ENCODE peak calls at places on chromosomes 16 and 17, in six cellular contexts. P is activated B cell treated with CpG ODN at 0.5 μM for 24 hours, C is esophagus squamous epithelium, B is HL-60, O is lower leg skin, T is BE2C. A is an unnamed sample.

GRCh38 chr17:3740611-3741073 is 16.9 kb downstream of the HASPIN start:
- DNase-seq in O (no peak), C (no peak), T (no peak), P (no peak), B (peak), A (no peak)

GRCh38 chr16:56357765-56358322 is 67.5 kb downstream of the AMFR start:
- DNase-seq in P (peak), B (peak), C (no peak), O (peak), T (peak), A (no peak)

GRCh38 chr17:68378202-68379149 is 78.8 kb downstream of the WIPI1 start:
- DNase-seq in O (peak), B (peak), C (peak), P (no peak), T (no peak), A (no peak)

GRCh38 chr17:11238710-11239109 is 2.3 kb upstream of the SHISA6 start:
- DNase-seq in P (no peak), B (no peak), T (no peak), C (no peak), O (no peak), A (no peak)

GRCh38 chr17:80644588-80644987 is 100.0 kb downstream of the RPTOR start:
- DNase-seq in T (no peak), C (no peak), B (no peak), O (no peak), P (no peak), A (no peak)

GRCh38 chr17:5741810-5742209 is 157.5 kb upstream of the NLRP1 start:
- DNase-seq in T (no peak), O (peak), P (no peak), C (no peak), B (no peak), A (no peak)

GRCh38 chr16:75265911-75266701 is 14.7 kb upstream of the BCAR1 start:
- DNase-seq in O (peak), B (no peak), T (peak), C (no peak), P (peak), A (no peak)

GRCh38 chr16:85757341-85757822 is 6.5 kb upstream of the C16orf74 start:
- DNase-seq in C (no peak), B (no peak), O (no peak), T (no peak), P (no peak), A (no peak)

GRCh38 chr17:68184141-68184571 is 63.7 kb upstream of the AMZ2 start:
- DNase-seq in C (no peak), T (no peak), B (no peak), P (no peak), O (peak), A (no peak)

GRCh38 chr17:73901661-73902415 is 257.6 kb upstream of the SDK2 start:
- DNase-seq in T (peak), O (peak), P (no peak), C (no peak), B (peak), A (peak)

GRCh38 chr16:629289-630023 is 1.3 kb upstream of the WFIKKN1 start:
- DNase-seq in C (no peak), O (no peak), P (no peak), T (peak), B (no peak), A (no peak)

GRCh38 chr17:62778990-62779681 is 29.0 kb downstream of the MARCHF10 start:
- DNase-seq in B (no peak), O (peak), C (no peak), P (no peak), T (peak), A (no peak)

GRCh38 chr16:19660432-19660831 is 57.6 kb downstream of the KNOP1 start:
- DNase-seq in P (no peak), B (no peak), C (no peak), O (no peak), T (no peak), A (no peak)

GRCh38 chr16:74842413-74842812 is 67.8 kb upstream of the FA2H start:
- DNase-seq in B (no peak), T (peak), C (no peak), O (peak), P (no peak), A (no peak)

GRCh38 chr17:54948380-54948779 is 20.1 kb downstream of the COX11 start:
- DNase-seq in O (no peak), B (no peak), T (no peak), P (no peak), C (no peak), A (no peak)

GRCh38 chr17:14469971-14470370 is 169.1 kb downstream of the HS3ST3B1 start:
- DNase-seq in C (no peak), O (no peak), B (no peak), T (no peak), P (no peak), A (no peak)

GRCh38 chr17:78905111-78905510 is 2.1 kb upstream of the CEP295NL start:
- DNase-seq in T (no peak), P (no peak), B (no peak), O (no peak), C (no peak), A (no peak)

GRCh38 chr17:4310349-4311060 is 46.7 kb upstream of the ANKFY1 start:
- DNase-seq in O (no peak), T (no peak), B (no peak), P (no peak), C (no peak), A (no peak)

GRCh38 chr17:63774141-63774981 is at the start of gene DDX42:
- DNase-seq in P (no peak), C (peak), B (no peak), O (peak), T (peak), A (no peak)

GRCh38 chr17:80117491-80118401 is 16.4 kb downstream of the GAA start:
- DNase-seq in T (no peak), C (no peak), O (peak), B (no peak), P (peak), A (no peak)

GRCh38 chr17:31582151-31582907 is 190.9 kb downstream of the RAB11FIP4 start:
- DNase-seq in B (no peak), O (peak), P (no peak), T (peak), C (no peak), A (no peak)

GRCh38 chr17:65230040-65230439 is 92.9 kb downstream of the RGS9 start:
- DNase-seq in C (no peak), T (peak), P (no peak), B (no peak), O (no peak), A (no peak)

GRCh38 chr16:26330654-26331053 is 638.9 kb downstream of the HS3ST4 start:
- DNase-seq in B (no peak), C (no peak), T (no peak), O (no peak), P (no peak), A (no peak)

GRCh38 chr17:28743243-28744103 is at the start of gene TRAF4:
- DNase-seq in B (peak), C (no peak), P (peak), O (peak), T (peak), A (peak)

GRCh38 chr17:37392024-37392590 is 14.5 kb downstream of the ACACA start:
- DNase-seq in T (no peak), B (no peak), C (no peak), O (no peak), P (no peak), A (no peak)

GRCh38 chr17:79821331-79822095 is 17.7 kb downstream of the CBX4 start:
- DNase-seq in B (no peak), C (no peak), T (no peak), P (no peak), O (no peak), A (no peak)

GRCh38 chr16:19972111-19972510 is 87.5 kb upstream of the GPRC5B start:
- DNase-seq in T (no peak), P (no peak), O (no peak), B (no peak), C (no peak), A (no peak)

GRCh38 chr17:83058478-83059167 is 20.8 kb upstream of the METRNL start:
- DNase-seq in C (no peak), P (peak), T (no peak), B (no peak), O (no peak), A (no peak)

GRCh38 chr17:71963791-71964190 is 157.0 kb upstream of the SOX9 start:
- DNase-seq in O (no peak), P (no peak), T (no peak), B (no peak), C (no peak), A (no peak)

DNA sequence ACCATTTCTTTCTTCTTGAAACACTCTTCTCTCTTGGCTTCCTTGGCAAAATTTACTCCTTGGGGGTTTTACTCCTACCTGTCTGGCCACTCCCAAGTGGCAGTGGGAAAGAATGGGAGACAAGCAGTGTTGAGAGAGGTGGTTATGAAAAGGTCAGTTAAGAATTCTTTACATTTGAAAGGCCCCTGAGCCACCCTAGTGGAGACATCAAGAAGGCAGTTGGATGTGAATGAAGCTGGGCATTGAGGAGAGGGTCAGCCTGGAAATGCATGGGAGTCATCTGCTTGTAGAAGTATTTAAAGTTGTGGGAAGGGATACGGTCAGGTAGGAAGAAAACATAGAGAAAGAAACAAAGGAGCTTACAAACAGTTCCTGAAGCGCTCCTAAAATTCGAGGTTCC is 42.3 kb upstream of the CCNF start:
- DNase-seq in B (no peak), P (no peak), O (no peak), T (no peak), C (no peak), A (no peak)
- TF ChIP-seq CTCF in B (no peak), P (no peak), O (no peak), T (peak), C (no peak), A (no peak)

GRCh38 chr16:88676502-88677242 is 9.6 kb downstream of the SNAI3 start:
- DNase-seq in T (no peak), O (no peak), P (no peak), C (no peak), B (no peak), A (no peak)
- TF ChIP-seq CTCF in T (no peak), O (no peak), P (no peak), C (no peak), B (no peak), A (no peak)

GRCh38 chr16:1794908-1795666 is 1.6 kb upstream of the IGFALS start:
- DNase-seq in B (no peak), C (no peak), T (no peak), P (no peak), O (no peak), A (no peak)

GRCh38 chr16:1791943-1792812 is 1.3 kb downstream of the IGFALS start:
- DNase-seq in P (no peak), B (no peak), O (no peak), C (no peak), T (peak), A (no peak)

GRCh38 chr16:1793578-1794220 is at the start of gene IGFALS:
- DNase-seq in P (no peak), B (no peak), C (no peak), O (no peak), T (no peak), A (no peak)

GRCh38 chr16:1792836-1793577 is 498 bp downstream of the IGFALS start:
- DNase-seq in B (no peak), O (no peak), T (no peak), P (no peak), C (no peak), A (no peak)

GRCh38 chr16:1794221-1794871 is 841 bp upstream of the IGFALS start:
- DNase-seq in P (no peak), O (no peak), B (no peak), C (no peak), T (no peak), A (no peak)
- TF ChIP-seq CTCF in P (no peak), O (no peak), B (no peak), C (no peak), T (no peak), A (no peak)

GRCh38 chr16:49464093-49464492 is 90.5 kb downstream of the C16orf78 start:
- DNase-seq in O (peak), C (no peak), P (no peak), B (no peak), T (no peak), A (peak)

GRCh38 chr16:49466529-49466831 is 92.9 kb downstream of the C16orf78 start:
- DNase-seq in O (peak), C (no peak), B (no peak), P (no peak), T (no peak), A (no peak)

GRCh38 chr16:49465661-49466528 is 92.3 kb downstream of the C16orf78 start:
- DNase-seq in C (no peak), B (no peak), P (no peak), O (peak), T (no peak), A (peak)

GRCh38 chr16:49463529-49463928 is 89.9 kb downstream of the C16orf78 start:
- DNase-seq in C (no peak), T (no peak), P (no peak), B (no peak), O (peak), A (peak)

GRCh38 chr16:49464877-49465504 is 91.4 kb downstream of the C16orf78 start:
- DNase-seq in C (no peak), B (no peak), O (peak), T (no peak), P (no peak), A (peak)
- TF ChIP-seq CTCF in C (no peak), B (no peak), O (no peak), T (peak), P (no peak), A (no peak)

GRCh38 chr17:76793775-76794174 is 55.9 kb downstream of the MFSD11 start:
- DNase-seq in P (no peak), C (no peak), O (no peak), T (peak), B (no peak), A (no peak)
- TF ChIP-seq CTCF in P (no peak), C (no peak), O (no peak), T (peak), B (peak), A (no peak)

GRCh38 chr17:75481194-75482059 is 25.0 kb downstream of the TMEM94 start:
- DNase-seq in B (no peak), C (no peak), O (no peak), T (no peak), P (no peak), A (no peak)
- TF ChIP-seq CTCF in B (no peak), C (no peak), O (no peak), T (no peak), P (no peak), A (no peak)

DNA sequence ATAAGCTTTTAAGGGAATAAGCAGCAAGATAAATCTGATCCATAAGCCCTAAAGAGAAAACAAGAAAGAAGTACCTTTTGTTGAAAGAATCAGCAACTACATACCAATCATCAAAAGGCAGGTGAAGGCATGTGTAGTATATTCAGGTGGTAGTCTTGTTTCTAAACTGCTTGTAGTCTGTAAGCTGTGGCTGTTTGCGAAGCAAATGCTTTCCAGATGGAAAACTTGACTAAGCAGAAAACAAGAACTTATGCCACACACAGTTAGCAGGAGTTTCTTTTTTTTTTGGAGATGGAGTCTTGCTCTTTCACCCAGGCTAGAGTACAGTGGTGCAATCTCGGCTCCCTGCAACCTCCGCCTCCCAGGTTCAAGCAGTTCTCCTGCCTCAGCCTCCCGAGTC is 5.7 kb downstream of the CBX1 start:
- DNase-seq in B (no peak), T (no peak), C (no peak), P (no peak), O (no peak), A (no peak)
- TF ChIP-seq CTCF in B (no peak), T (no peak), C (no peak), P (no peak), O (no peak), A (no peak)

GRCh38 chr17:49514374-49514738 is 19.3 kb downstream of the NGFR start:
- DNase-seq in O (peak), T (peak), B (no peak), P (no peak), C (no peak), A (no peak)
- TF ChIP-seq CTCF in O (no peak), T (peak), B (no peak), P (no peak), C (no peak), A (no peak)

GRCh38 chr17:35795871-35796265 is 427 bp upstream of the MMP28 start:
- DNase-seq in P (no peak), B (no peak), O (no peak), T (no peak), C (no peak), A (no peak)
- TF ChIP-seq CTCF in P (no peak), B (no peak), O (no peak), T (no peak), C (no peak), A (no peak)

A was measured in natural killer cell.